ENCODE peak calls at places on chromosomes 7 and 10, in eight cellular contexts. One of them, this sample, is unnamed.

GRCh38 chr10:125014984-125015944 is 73.3 kb downstream of the ZRANB1 start:
- DNase-seq in glomerular endothelial cell: no peak
- DNase-seq in iPS DF 6.9: no peak
- DNase-seq in stimulated activated CD4-positive, alpha-beta T cell treated with anti-CD3 and anti-CD28 coated beads, Interleukin-1b, Interleukin-23, amount 100 ng/mL, for 48 hours: no peak
- DNase-seq in NCI-H345: no peak
- DNase-seq in nephron progenitor cell: no peak
- DNase-seq in activated CD8-positive, alpha-beta memory T cell treated with anti-CD3 and anti-CD28 coated beads for 48 hours: no peak
- DNase-seq in body of pancreas: no peak
- DNase-seq in this sample: no peak

GRCh38 chr10:77909755-77910375 is 16.7 kb downstream of the DLG5 start:
- DNase-seq in glomerular endothelial cell: no peak
- DNase-seq in iPS DF 6.9: no peak
- DNase-seq in stimulated activated CD4-positive, alpha-beta T cell treated with anti-CD3 and anti-CD28 coated beads, Interleukin-1b, Interleukin-23, amount 100 ng/mL, for 48 hours: no peak
- DNase-seq in NCI-H345: no peak
- DNase-seq in nephron progenitor cell: no peak
- DNase-seq in activated CD8-positive, alpha-beta memory T cell treated with anti-CD3 and anti-CD28 coated beads for 48 hours: no peak
- DNase-seq in body of pancreas: peak
- DNase-seq in this sample: no peak

GRCh38 chr10:49220031-49220430 is 31.8 kb upstream of the TMEM273 start:
- DNase-seq in glomerular endothelial cell: no peak
- DNase-seq in iPS DF 6.9: no peak
- DNase-seq in stimulated activated CD4-positive, alpha-beta T cell treated with anti-CD3 and anti-CD28 coated beads, Interleukin-1b, Interleukin-23, amount 100 ng/mL, for 48 hours: no peak
- DNase-seq in NCI-H345: no peak
- DNase-seq in nephron progenitor cell: no peak
- DNase-seq in activated CD8-positive, alpha-beta memory T cell treated with anti-CD3 and anti-CD28 coated beads for 48 hours: no peak
- DNase-seq in body of pancreas: no peak
- DNase-seq in this sample: no peak

GRCh38 chr7:135260930-135261721 is 27.5 kb downstream of the STRA8 start:
- DNase-seq in glomerular endothelial cell: no peak
- DNase-seq in iPS DF 6.9: no peak
- DNase-seq in stimulated activated CD4-positive, alpha-beta T cell treated with anti-CD3 and anti-CD28 coated beads, Interleukin-1b, Interleukin-23, amount 100 ng/mL, for 48 hours: no peak
- DNase-seq in NCI-H345: peak
- DNase-seq in nephron progenitor cell: no peak
- DNase-seq in activated CD8-positive, alpha-beta memory T cell treated with anti-CD3 and anti-CD28 coated beads for 48 hours: no peak
- DNase-seq in body of pancreas: no peak
- DNase-seq in this sample: peak

GRCh38 chr10:119973261-119973660 is 80.7 kb downstream of the SEC23IP start:
- DNase-seq in glomerular endothelial cell: no peak
- DNase-seq in iPS DF 6.9: no peak
- DNase-seq in stimulated activated CD4-positive, alpha-beta T cell treated with anti-CD3 and anti-CD28 coated beads, Interleukin-1b, Interleukin-23, amount 100 ng/mL, for 48 hours: no peak
- DNase-seq in NCI-H345: no peak
- DNase-seq in nephron progenitor cell: no peak
- DNase-seq in activated CD8-positive, alpha-beta memory T cell treated with anti-CD3 and anti-CD28 coated beads for 48 hours: no peak
- DNase-seq in body of pancreas: no peak
- DNase-seq in this sample: no peak

GRCh38 chr10:37733822-37734221 is 123.6 kb downstream of the ZNF248 start:
- DNase-seq in glomerular endothelial cell: no peak
- DNase-seq in iPS DF 6.9: no peak
- DNase-seq in stimulated activated CD4-positive, alpha-beta T cell treated with anti-CD3 and anti-CD28 coated beads, Interleukin-1b, Interleukin-23, amount 100 ng/mL, for 48 hours: no peak
- DNase-seq in NCI-H345: no peak
- DNase-seq in nephron progenitor cell: no peak
- DNase-seq in activated CD8-positive, alpha-beta memory T cell treated with anti-CD3 and anti-CD28 coated beads for 48 hours: no peak
- DNase-seq in body of pancreas: no peak
- DNase-seq in this sample: no peak

GRCh38 chr10:67506083-67506756 is 189.8 kb downstream of the CTNNA3 start:
- DNase-seq in glomerular endothelial cell: no peak
- DNase-seq in iPS DF 6.9: no peak
- DNase-seq in stimulated activated CD4-positive, alpha-beta T cell treated with anti-CD3 and anti-CD28 coated beads, Interleukin-1b, Interleukin-23, amount 100 ng/mL, for 48 hours: no peak
- DNase-seq in NCI-H345: no peak
- DNase-seq in nephron progenitor cell: no peak
- DNase-seq in activated CD8-positive, alpha-beta memory T cell treated with anti-CD3 and anti-CD28 coated beads for 48 hours: no peak
- DNase-seq in body of pancreas: no peak
- DNase-seq in this sample: no peak

GRCh38 chr7:47249361-47249760 is 332.6 kb downstream of the TNS3 start:
- DNase-seq in glomerular endothelial cell: no peak
- DNase-seq in iPS DF 6.9: no peak
- DNase-seq in stimulated activated CD4-positive, alpha-beta T cell treated with anti-CD3 and anti-CD28 coated beads, Interleukin-1b, Interleukin-23, amount 100 ng/mL, for 48 hours: no peak
- DNase-seq in NCI-H345: no peak
- DNase-seq in nephron progenitor cell: no peak
- DNase-seq in activated CD8-positive, alpha-beta memory T cell treated with anti-CD3 and anti-CD28 coated beads for 48 hours: no peak
- DNase-seq in body of pancreas: no peak
- DNase-seq in this sample: no peak

GRCh38 chr7:75922966-75923603 is 8.1 kb downstream of the POR start:
- DNase-seq in glomerular endothelial cell: no peak
- DNase-seq in iPS DF 6.9: no peak
- DNase-seq in stimulated activated CD4-positive, alpha-beta T cell treated with anti-CD3 and anti-CD28 coated beads, Interleukin-1b, Interleukin-23, amount 100 ng/mL, for 48 hours: no peak
- DNase-seq in NCI-H345: no peak
- DNase-seq in nephron progenitor cell: no peak
- DNase-seq in activated CD8-positive, alpha-beta memory T cell treated with anti-CD3 and anti-CD28 coated beads for 48 hours: no peak
- DNase-seq in body of pancreas: no peak
- DNase-seq in this sample: no peak

GRCh38 chr10:11147723-11148122 is 130.1 kb downstream of the CELF2 start:
- DNase-seq in glomerular endothelial cell: no peak
- DNase-seq in iPS DF 6.9: no peak
- DNase-seq in stimulated activated CD4-positive, alpha-beta T cell treated with anti-CD3 and anti-CD28 coated beads, Interleukin-1b, Interleukin-23, amount 100 ng/mL, for 48 hours: no peak
- DNase-seq in NCI-H345: no peak
- DNase-seq in nephron progenitor cell: no peak
- DNase-seq in activated CD8-positive, alpha-beta memory T cell treated with anti-CD3 and anti-CD28 coated beads for 48 hours: no peak
- DNase-seq in body of pancreas: no peak
- DNase-seq in this sample: no peak

GRCh38 chr7:77348371-77348813 is 67.8 kb downstream of the GSAP start:
- DNase-seq in glomerular endothelial cell: no peak
- DNase-seq in iPS DF 6.9: no peak
- DNase-seq in stimulated activated CD4-positive, alpha-beta T cell treated with anti-CD3 and anti-CD28 coated beads, Interleukin-1b, Interleukin-23, amount 100 ng/mL, for 48 hours: no peak
- DNase-seq in NCI-H345: no peak
- DNase-seq in nephron progenitor cell: no peak
- DNase-seq in activated CD8-positive, alpha-beta memory T cell treated with anti-CD3 and anti-CD28 coated beads for 48 hours: no peak
- DNase-seq in body of pancreas: peak
- DNase-seq in this sample: no peak

GRCh38 chr7:4612939-4613841 is 68.9 kb upstream of the FOXK1 start:
- DNase-seq in glomerular endothelial cell: peak
- DNase-seq in iPS DF 6.9: no peak
- DNase-seq in stimulated activated CD4-positive, alpha-beta T cell treated with anti-CD3 and anti-CD28 coated beads, Interleukin-1b, Interleukin-23, amount 100 ng/mL, for 48 hours: no peak
- DNase-seq in NCI-H345: no peak
- DNase-seq in nephron progenitor cell: no peak
- DNase-seq in activated CD8-positive, alpha-beta memory T cell treated with anti-CD3 and anti-CD28 coated beads for 48 hours: no peak
- DNase-seq in body of pancreas: peak
- DNase-seq in this sample: no peak

GRCh38 chr10:63757067-63757466 is 235.9 kb downstream of the REEP3 start:
- DNase-seq in glomerular endothelial cell: no peak
- DNase-seq in iPS DF 6.9: no peak
- DNase-seq in stimulated activated CD4-positive, alpha-beta T cell treated with anti-CD3 and anti-CD28 coated beads, Interleukin-1b, Interleukin-23, amount 100 ng/mL, for 48 hours: no peak
- DNase-seq in NCI-H345: no peak
- DNase-seq in nephron progenitor cell: no peak
- DNase-seq in activated CD8-positive, alpha-beta memory T cell treated with anti-CD3 and anti-CD28 coated beads for 48 hours: no peak
- DNase-seq in body of pancreas: no peak
- DNase-seq in this sample: no peak

GRCh38 chr7:152522551-152522950 is 86.7 kb upstream of the KMT2C start:
- DNase-seq in glomerular endothelial cell: no peak
- DNase-seq in iPS DF 6.9: no peak
- DNase-seq in stimulated activated CD4-positive, alpha-beta T cell treated with anti-CD3 and anti-CD28 coated beads, Interleukin-1b, Interleukin-23, amount 100 ng/mL, for 48 hours: no peak
- DNase-seq in NCI-H345: peak
- DNase-seq in nephron progenitor cell: no peak
- DNase-seq in activated CD8-positive, alpha-beta memory T cell treated with anti-CD3 and anti-CD28 coated beads for 48 hours: no peak
- DNase-seq in body of pancreas: no peak
- DNase-seq in this sample: peak

GRCh38 chr10:19788075-19788686 is 28.1 kb upstream of the PLXDC2 start:
- DNase-seq in glomerular endothelial cell: peak
- DNase-seq in iPS DF 6.9: no peak
- DNase-seq in stimulated activated CD4-positive, alpha-beta T cell treated with anti-CD3 and anti-CD28 coated beads, Interleukin-1b, Interleukin-23, amount 100 ng/mL, for 48 hours: no peak
- DNase-seq in NCI-H345: no peak
- DNase-seq in nephron progenitor cell: peak
- DNase-seq in activated CD8-positive, alpha-beta memory T cell treated with anti-CD3 and anti-CD28 coated beads for 48 hours: no peak
- DNase-seq in body of pancreas: peak
- DNase-seq in this sample: peak

GRCh38 chr10:43038783-43039628 is 37.9 kb upstream of the RET start:
- DNase-seq in glomerular endothelial cell: no peak
- DNase-seq in iPS DF 6.9: no peak
- DNase-seq in stimulated activated CD4-positive, alpha-beta T cell treated with anti-CD3 and anti-CD28 coated beads, Interleukin-1b, Interleukin-23, amount 100 ng/mL, for 48 hours: no peak
- DNase-seq in NCI-H345: no peak
- DNase-seq in nephron progenitor cell: no peak
- DNase-seq in activated CD8-positive, alpha-beta memory T cell treated with anti-CD3 and anti-CD28 coated beads for 48 hours: no peak
- DNase-seq in body of pancreas: no peak
- DNase-seq in this sample: no peak

GRCh38 chr7:131753620-131754222 is 197.3 kb upstream of the PODXL start:
- DNase-seq in glomerular endothelial cell: no peak
- DNase-seq in iPS DF 6.9: no peak
- DNase-seq in stimulated activated CD4-positive, alpha-beta T cell treated with anti-CD3 and anti-CD28 coated beads, Interleukin-1b, Interleukin-23, amount 100 ng/mL, for 48 hours: no peak
- DNase-seq in NCI-H345: no peak
- DNase-seq in nephron progenitor cell: peak
- DNase-seq in activated CD8-positive, alpha-beta memory T cell treated with anti-CD3 and anti-CD28 coated beads for 48 hours: no peak
- DNase-seq in body of pancreas: no peak
- DNase-seq in this sample: peak

GRCh38 chr10:125983161-125983560 is 86.8 kb downstream of the FANK1 start:
- DNase-seq in glomerular endothelial cell: no peak
- DNase-seq in iPS DF 6.9: no peak
- DNase-seq in stimulated activated CD4-positive, alpha-beta T cell treated with anti-CD3 and anti-CD28 coated beads, Interleukin-1b, Interleukin-23, amount 100 ng/mL, for 48 hours: no peak
- DNase-seq in NCI-H345: no peak
- DNase-seq in nephron progenitor cell: no peak
- DNase-seq in activated CD8-positive, alpha-beta memory T cell treated with anti-CD3 and anti-CD28 coated beads for 48 hours: no peak
- DNase-seq in body of pancreas: no peak
- DNase-seq in this sample: no peak

GRCh38 chr7:118245267-118246040 is 20.9 kb downstream of the ANKRD7 start:
- DNase-seq in glomerular endothelial cell: no peak
- DNase-seq in iPS DF 6.9: no peak
- DNase-seq in stimulated activated CD4-positive, alpha-beta T cell treated with anti-CD3 and anti-CD28 coated beads, Interleukin-1b, Interleukin-23, amount 100 ng/mL, for 48 hours: no peak
- DNase-seq in NCI-H345: no peak
- DNase-seq in nephron progenitor cell: no peak
- DNase-seq in activated CD8-positive, alpha-beta memory T cell treated with anti-CD3 and anti-CD28 coated beads for 48 hours: no peak
- DNase-seq in body of pancreas: no peak
- DNase-seq in this sample: no peak

GRCh38 chr10:110861930-110862677 is 9.6 kb upstream of the PDCD4 start:
- DNase-seq in glomerular endothelial cell: no peak
- DNase-seq in iPS DF 6.9: no peak
- DNase-seq in stimulated activated CD4-positive, alpha-beta T cell treated with anti-CD3 and anti-CD28 coated beads, Interleukin-1b, Interleukin-23, amount 100 ng/mL, for 48 hours: no peak
- DNase-seq in NCI-H345: no peak
- DNase-seq in nephron progenitor cell: no peak
- DNase-seq in activated CD8-positive, alpha-beta memory T cell treated with anti-CD3 and anti-CD28 coated beads for 48 hours: no peak
- DNase-seq in body of pancreas: peak
- DNase-seq in this sample: no peak